ENCODE peak calls at places on chromosomes 12 and 14, in eight cellular contexts. Y, A, R, W, J, S, G and M are unnamed samples.

GRCh38 chr12:31245822-31246469 is 80.0 kb downstream of the SINHCAF start:
- DNase-seq in J (peak), Y (peak), G (peak), R (no peak), S (peak), W (peak), A (no peak), M (no peak)

GRCh38 chr14:34920339-34920738 is 45.2 kb upstream of the BAZ1A start:
- DNase-seq in Y (no peak), W (peak), S (no peak), R (no peak), G (no peak), J (no peak), A (no peak), M (no peak)

GRCh38 chr14:32368107-32368506 is 39.0 kb downstream of the AKAP6 start:
- DNase-seq in G (no peak), J (no peak), W (no peak), R (no peak), A (no peak), Y (no peak), S (no peak), M (no peak)

GRCh38 chr12:89257355-89257754 is 94.9 kb downstream of the DUSP6 start:
- DNase-seq in A (no peak), J (no peak), W (no peak), Y (no peak), G (no peak), S (no peak), R (no peak), M (no peak)

GRCh38 chr14:53032161-53032803 is 81.4 kb upstream of the FERMT2 start:
- DNase-seq in J (no peak), S (peak), R (no peak), W (peak), Y (peak), A (peak), G (peak), M (peak)

GRCh38 chr14:104377256-104377655 is 202.3 kb upstream of the C14orf180 start:
- DNase-seq in W (no peak), Y (no peak), G (no peak), R (no peak), S (no peak), J (no peak), A (no peak), M (no peak)

GRCh38 chr14:29215853-29216252 is 449.3 kb downstream of the FOXG1 start:
- DNase-seq in A (no peak), W (peak), R (no peak), Y (no peak), G (peak), S (peak), J (no peak), M (no peak)

GRCh38 chr12:106416273-106416672 is 58.7 kb downstream of the POLR3B start:
- DNase-seq in Y (no peak), R (no peak), S (peak), G (peak), W (peak), A (no peak), J (no peak), M (no peak)

GRCh38 chr12:65067383-65067782 is 53.7 kb downstream of the WIF1 start:
- DNase-seq in G (no peak), J (no peak), W (no peak), S (no peak), Y (no peak), A (no peak), R (no peak), M (no peak)

DNA sequence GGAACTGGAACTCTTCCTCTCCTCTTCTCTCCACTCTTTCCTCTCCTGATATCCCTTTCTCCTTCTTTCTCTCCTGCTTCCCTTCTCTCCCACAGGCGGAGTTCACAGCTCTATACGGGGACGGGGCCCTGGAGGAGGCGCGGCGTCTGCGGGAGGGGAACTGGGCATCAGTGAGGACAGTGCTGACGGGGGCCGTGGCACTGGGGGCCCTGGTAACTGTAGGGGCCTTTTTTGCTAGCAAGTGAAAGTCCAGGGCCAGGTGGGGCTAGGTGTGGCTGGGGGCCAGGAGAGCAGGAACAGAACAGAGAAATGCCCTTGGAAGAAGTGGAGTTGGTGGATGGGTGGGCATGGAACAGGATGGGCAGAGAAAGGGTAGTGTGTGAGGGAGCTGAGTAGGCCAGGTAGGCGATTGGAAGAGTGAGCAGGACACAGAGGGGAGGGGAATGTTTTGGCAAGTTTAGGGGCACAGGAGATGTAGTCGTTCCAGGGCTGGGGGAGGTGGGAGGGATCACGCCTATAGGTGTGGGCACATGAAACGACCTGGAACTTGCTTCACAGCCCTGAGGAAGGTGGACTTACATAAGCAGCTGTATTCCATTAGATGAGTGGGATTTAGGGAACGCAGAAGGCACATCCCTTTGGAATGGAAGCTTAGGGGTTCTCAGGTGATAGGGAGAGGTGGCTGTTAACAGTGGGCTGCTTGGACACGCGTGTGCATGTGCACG is 2.2 kb downstream of the BCL2L2 start:
- DNase-seq in R (no peak), S (no peak), Y (no peak), W (no peak), A (no peak), J (no peak), G (no peak), M (no peak)
- H3K4me3 ChIP-seq in R (no peak), S (peak), Y (no peak), W (peak), A (no peak), J (no peak), G (no peak), M (no peak)

GRCh38 chr12:105083551-105084105 is 630 bp downstream of the ALDH1L2 start:
- DNase-seq in W (peak), J (peak), R (no peak), S (peak), Y (no peak), A (peak), G (peak), M (no peak)
- TF ChIP-seq CTCF in W (peak), J (no peak), R (no peak), S (peak), Y (no peak), A (no peak), G (peak), M (no peak)

DNA sequence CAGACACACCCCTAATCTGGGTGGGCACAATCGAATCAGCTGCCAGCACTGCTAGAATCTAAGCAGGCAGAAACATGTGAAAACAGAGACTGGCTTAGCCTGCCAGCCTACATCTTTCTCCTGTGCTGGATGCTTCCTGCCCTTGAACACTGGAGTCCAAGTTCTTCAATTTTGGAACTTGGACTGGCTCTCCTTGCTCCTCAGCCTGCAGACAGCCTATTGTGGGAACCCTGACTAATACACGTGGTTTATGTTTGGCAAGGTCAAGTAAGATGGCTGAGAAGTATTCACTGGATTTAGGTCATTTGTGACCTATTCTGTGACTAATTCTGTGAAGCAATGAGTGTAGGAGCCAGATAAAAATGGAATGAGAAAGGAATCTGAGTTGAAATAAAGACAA is 11.0 kb downstream of the GPR135 start:
- DNase-seq in S (peak), R (peak), J (no peak), A (no peak), W (peak), G (peak), Y (no peak), M (no peak)
- H3K4me3 ChIP-seq in S (no peak), R (no peak), J (no peak), A (no peak), W (no peak), G (no peak), Y (no peak), M (no peak)

GRCh38 chr14:68688872-68689371 is 103.9 kb downstream of the ZFP36L1 start:
- DNase-seq in R (no peak), W (peak), Y (no peak), S (peak), G (peak), J (no peak), A (peak), M (no peak)
- TF ChIP-seq CTCF in R (no peak), W (peak), Y (no peak), S (peak), G (no peak), J (no peak), A (no peak), M (no peak)

GRCh38 chr14:21023817-21024667 is 819 bp downstream of the NDRG2 start:
- DNase-seq in J (no peak), G (no peak), Y (no peak), S (no peak), W (no peak), A (no peak), R (no peak), M (no peak)
- H3K4me3 ChIP-seq in J (peak), G (peak), Y (peak), S (peak), W (peak), A (peak), R (peak), M (peak)

GRCh38 chr12:130083002-130083401 is 79.3 kb upstream of the FZD10 start:
- DNase-seq in S (no peak), W (no peak), J (no peak), A (no peak), R (no peak), G (no peak), Y (no peak), M (no peak)
- TF ChIP-seq CTCF in S (no peak), W (no peak), J (no peak), A (no peak), R (no peak), G (no peak), Y (no peak), M (no peak)

DNA sequence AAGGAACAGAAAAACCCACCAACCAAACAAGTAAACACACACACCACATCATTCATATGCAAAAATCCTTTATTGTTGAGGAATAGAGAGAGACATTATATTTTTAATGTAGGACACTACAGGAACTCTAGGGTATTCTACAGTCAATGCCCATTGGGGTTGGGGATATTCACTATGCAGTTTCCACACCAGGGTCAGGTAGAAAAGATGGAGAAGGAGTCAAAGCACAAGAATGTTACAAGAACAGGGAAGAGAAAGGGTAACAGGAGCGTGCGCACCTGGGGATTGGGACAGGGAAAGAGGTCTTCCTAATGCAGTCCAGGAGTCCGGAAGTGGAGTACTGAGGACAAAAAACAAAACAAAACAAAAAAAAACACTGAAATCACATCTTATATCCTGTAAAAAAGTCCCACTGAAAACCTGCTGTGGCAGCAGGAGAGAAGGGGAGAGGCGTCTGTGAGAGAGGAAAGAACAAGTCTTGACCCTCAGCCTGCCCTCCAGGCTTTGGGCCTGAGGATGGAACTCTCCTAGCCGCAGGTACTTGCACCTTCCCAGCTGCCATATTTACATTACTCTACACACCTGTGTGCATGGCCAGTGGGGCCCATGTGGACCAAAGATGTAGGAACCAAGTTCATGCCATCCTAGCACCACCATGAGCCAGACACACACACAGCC is 3.7 kb upstream of the ZBTB39 start:
- DNase-seq in S (no peak), Y (no peak), A (no peak), G (no peak), J (no peak), R (no peak), W (no peak), M (no peak)
- H3K4me3 ChIP-seq in S (no peak), Y (no peak), A (no peak), G (no peak), J (no peak), R (no peak), W (no peak), M (no peak)

DNA sequence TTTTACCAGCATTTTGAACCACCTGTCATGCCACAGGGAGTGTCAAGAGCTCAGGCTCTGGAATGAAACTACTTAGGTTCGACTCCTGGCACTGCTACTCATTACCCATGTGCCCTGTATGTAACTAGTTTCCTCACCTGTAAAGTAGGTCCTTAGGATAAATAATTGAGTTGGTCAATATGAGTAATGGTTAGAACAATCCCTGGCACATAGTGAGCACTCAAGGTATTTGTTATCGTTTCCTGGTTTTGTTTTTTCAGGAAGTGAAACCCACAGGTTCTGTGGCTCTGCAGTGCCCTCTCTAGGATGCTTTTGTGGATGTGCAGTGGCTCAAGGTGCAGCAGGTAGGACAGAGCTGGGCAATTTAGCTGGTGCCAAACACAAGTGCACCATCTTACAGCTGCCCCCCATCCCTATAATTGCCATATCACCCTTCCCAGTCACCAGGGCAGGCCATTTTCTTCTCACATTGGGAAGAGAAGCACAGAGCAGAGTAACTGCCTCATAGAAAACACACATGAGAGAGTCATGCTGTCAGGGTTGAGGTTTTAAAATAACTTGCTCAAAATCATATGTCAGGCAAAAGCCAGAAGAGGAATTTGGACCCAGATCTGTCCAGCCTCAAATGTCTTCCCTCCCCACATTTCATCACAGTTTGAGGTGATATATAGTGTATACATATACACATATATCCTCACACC is 297.5 kb downstream of the RPAP3 start:
- DNase-seq in A (no peak), R (no peak), Y (peak), J (no peak), W (no peak), S (no peak), G (peak), M (peak)
- TF ChIP-seq CTCF in A (no peak), R (no peak), Y (peak), J (no peak), W (peak), S (peak), G (peak), M (peak)

GRCh38 chr14:23695220-23695999 is 59.2 kb downstream of the DHRS2 start:
- DNase-seq in G (peak), R (no peak), S (peak), Y (peak), W (no peak), J (no peak), A (no peak), M (no peak)
- H3K4me3 ChIP-seq in G (no peak), R (peak), S (peak), Y (peak), W (no peak), J (peak), A (peak), M (no peak)